ENCODE peak calls at places on chromosomes 1 and 21, in seven cellular contexts. P is activated gamma-delta T cell; Q is progenitor cell of endocrine pancreas; J is NCI-H1105; S is chondrocyte; Z is right lobe of liver; L is stimulated activated CD4-positive, alpha-beta T cell treated with anti-CD3 and anti-CD28 coated beads, Interleukin-4, amount 100 ng/mL, for 1 hour. O is an unnamed sample.

GRCh38 chr1:172906778-172907592 is 143.8 kb downstream of the TNFSF18 start:
- DNase-seq in P (no peak), Q (no peak), J (no peak), S (no peak), Z (no peak), L (no peak), O (no peak)

GRCh38 chr1:84995484-84996334 is 1.2 kb downstream of the MCOLN2 start:
- DNase-seq in P (no peak), Q (no peak), J (no peak), S (no peak), Z (no peak), L (no peak), O (peak; percentile 6)

GRCh38 chr1:241802849-241803248 is 45.2 kb upstream of the EXO1 start:
- DNase-seq in P (no peak), Q (no peak), J (no peak), S (no peak), Z (no peak), L (no peak), O (no peak)

GRCh38 chr21:14991957-14992356 is 72.8 kb downstream of the NRIP1 start:
- DNase-seq in P (no peak), Q (no peak), J (no peak), S (no peak), Z (no peak), L (no peak), O (no peak)

GRCh38 chr21:29056005-29056404 is 17.4 kb downstream of the CCT8 start:
- DNase-seq in P (no peak), Q (no peak), J (no peak), S (no peak), Z (no peak), L (no peak), O (no peak)

GRCh38 chr1:241895013-241895412 is 47.0 kb downstream of the EXO1 start:
- DNase-seq in P (no peak), Q (no peak), J (no peak), S (no peak), Z (no peak), L (no peak), O (no peak)

GRCh38 chr1:228866498-228866897 is 131.2 kb downstream of the RHOU start:
- DNase-seq in P (no peak), Q (no peak), J (no peak), S (no peak), Z (peak; percentile 74), L (no peak), O (no peak)

GRCh38 chr1:157969693-157970485 is 23.6 kb upstream of the KIRREL1 start:
- DNase-seq in P (no peak), Q (peak; percentile 32), J (no peak), S (no peak), Z (no peak), L (no peak), O (no peak)

GRCh38 chr1:229434641-229435051 is 752 bp upstream of the ACTA1 start:
- DNase-seq in P (no peak), Q (no peak), J (no peak), S (no peak), Z (no peak), L (no peak), O (no peak)

GRCh38 chr21:35861656-35862055 is 198.7 kb downstream of the SETD4 start:
- DNase-seq in P (no peak), Q (no peak), J (peak; percentile 29), S (no peak), Z (no peak), L (no peak), O (no peak)

GRCh38 chr1:219945795-219946194 is 17.4 kb upstream of the SLC30A10 start:
- DNase-seq in P (no peak), Q (no peak), J (no peak), S (no peak), Z (no peak), L (no peak), O (no peak)

GRCh38 chr1:42335809-42336518 is 929 bp upstream of the FOXJ3 start:
- DNase-seq in P (no peak), Q (no peak), J (no peak), S (no peak), Z (no peak), L (no peak), O (no peak)

GRCh38 chr21:33114276-33114675 is 44.3 kb downstream of the OLIG1 start:
- DNase-seq in P (no peak), Q (no peak), J (no peak), S (no peak), Z (no peak), L (no peak), O (no peak)

GRCh38 chr1:161001537-161001936 is 19.4 kb downstream of the F11R start:
- DNase-seq in P (no peak), Q (no peak), J (peak; percentile 53), S (no peak), Z (no peak), L (no peak), O (no peak)

GRCh38 chr1:227816750-227817446 is 1.4 kb downstream of the PRSS38 start:
- DNase-seq in P (no peak), Q (no peak), J (no peak), S (no peak), Z (no peak), L (no peak), O (no peak)

GRCh38 chr1:109787845-109788605 is 24.3 kb upstream of the EPS8L3 start:
- DNase-seq in P (no peak), Q (no peak), J (no peak), S (peak; percentile 77), Z (no peak), L (no peak), O (no peak)

GRCh38 chr21:45392206-45392971 is 12.6 kb upstream of the COL18A1 start:
- DNase-seq in P (no peak), Q (no peak), J (no peak), S (peak; percentile 72), Z (peak; percentile 15), L (no peak), O (no peak)

GRCh38 chr1:53577141-53578100 is 118.2 kb downstream of the DMRTB1 start:
- DNase-seq in P (no peak), Q (no peak), J (no peak), S (peak; percentile 48), Z (no peak), L (no peak), O (no peak)

GRCh38 chr21:45537111-45537745 is 5.0 kb downstream of the SLC19A1 start:
- DNase-seq in P (no peak), Q (no peak), J (no peak), S (peak; percentile 81), Z (no peak), L (peak; percentile 4), O (no peak)

GRCh38 chr1:19398309-19398760 is 86.2 kb downstream of the SLC66A1 start:
- DNase-seq in P (no peak), Q (no peak), J (no peak), S (no peak), Z (no peak), L (no peak), O (no peak)

GRCh38 chr1:231612393-231613089 is 14.0 kb upstream of the DISC1 start:
- DNase-seq in P (no peak), Q (no peak), J (no peak), S (no peak), Z (peak; percentile 24), L (peak; percentile 23), O (peak; percentile 41)

GRCh38 chr1:171457412-171457811 is 27.9 kb upstream of the PRRC2C start:
- DNase-seq in P (no peak), Q (no peak), J (no peak), S (no peak), Z (no peak), L (no peak), O (no peak)

GRCh38 chr21:29718081-29718815 is 221.5 kb downstream of the GRIK1 start:
- DNase-seq in P (no peak), Q (no peak), J (no peak), S (no peak), Z (no peak), L (no peak), O (no peak)

GRCh38 chr1:234611799-234612351 is 1.9 kb upstream of the IRF2BP2 start:
- DNase-seq in P (no peak), Q (no peak), J (no peak), S (no peak), Z (peak; percentile 72), L (peak; percentile 7), O (peak; percentile 21)

GRCh38 chr1:10267946-10268345 is 57.6 kb downstream of the KIF1B start:
- DNase-seq in P (no peak), Q (no peak), J (no peak), S (no peak), Z (no peak), L (no peak), O (no peak)

GRCh38 chr1:157106813-157107189 is 7.2 kb upstream of the ETV3L start:
- DNase-seq in P (no peak), Q (no peak), J (no peak), S (no peak), Z (no peak), L (no peak), O (no peak)

GRCh38 chr1:115057661-115058249 is 28.1 kb downstream of the TSHB start:
- DNase-seq in P (no peak), Q (no peak), J (no peak), S (no peak), Z (no peak), L (no peak), O (no peak)

GRCh38 chr1:78096976-78097375 is 51.2 kb downstream of the GIPC2 start:
- DNase-seq in P (no peak), Q (no peak), J (no peak), S (no peak), Z (no peak), L (no peak), O (no peak)

GRCh38 chr1:112929979-112930378 is 26.0 kb downstream of the SLC16A1 start:
- DNase-seq in P (no peak), Q (no peak), J (no peak), S (no peak), Z (no peak), L (no peak), O (no peak)

GRCh38 chr1:175390522-175391247 is 198.1 kb upstream of the KIAA0040 start:
- DNase-seq in P (no peak), Q (no peak), J (no peak), S (no peak), Z (no peak), L (no peak), O (no peak)

GRCh38 chr1:100353073-100353801 is 931 bp downstream of the CDC14A start:
- DNase-seq in P (peak; percentile 24), Q (peak; percentile 24), J (peak; percentile 39), S (no peak), Z (peak; percentile 57), L (no peak), O (peak; percentile 57)

GRCh38 chr21:36835383-36835795 is 131.1 kb downstream of the HLCS start:
- DNase-seq in P (no peak), Q (no peak), J (no peak), S (no peak), Z (no peak), L (no peak), O (no peak)

GRCh38 chr1:81155131-81155530 is 645.6 kb upstream of the ADGRL2 start:
- DNase-seq in P (no peak), Q (no peak), J (no peak), S (no peak), Z (no peak), L (no peak), O (no peak)